ENCODE peak calls at places on chromosomes 4 and X, in seven cellular contexts. R, Q, H, I, V, M and A are unnamed samples.

GRCh38 chr4:15955670-15956069 is 7.3 kb downstream of the FGFBP2 start:
- DNase-seq in Q (no peak), M (no peak), R (no peak), I (no peak), V (no peak), H (no peak), A (no peak)

GRCh38 chr4:2786794-2787229 is 6.1 kb upstream of the SH3BP2 start:
- DNase-seq in I (no peak), R (no peak), M (no peak), V (no peak), H (no peak), Q (no peak), A (no peak)

GRCh38 chr4:39913466-39913865 is 64.2 kb downstream of the PDS5A start:
- DNase-seq in R (no peak), M (no peak), Q (no peak), V (no peak), I (no peak), H (no peak), A (no peak)

GRCh38 chrX:13258725-13259124 is 61.1 kb downstream of the ATXN3L start:
- DNase-seq in M (no peak), R (no peak), Q (no peak), H (no peak), I (no peak), V (no peak), A (no peak)

GRCh38 chrX:13742397-13743176 is 8.0 kb downstream of the OFD1 start:
- DNase-seq in M (peak; percentile 37), V (peak; percentile 13), Q (no peak), I (no peak), H (no peak), R (no peak), A (peak; percentile 8)

GRCh38 chr4:38069271-38069760 is 109.1 kb downstream of the PTTG2 start:
- DNase-seq in R (peak; percentile 38), M (peak; percentile 33), H (no peak), V (no peak), I (no peak), Q (no peak), A (peak; percentile 20)

GRCh38 chr4:168741281-168742173 is 244.7 kb downstream of the PALLD start:
- DNase-seq in H (no peak), M (no peak), I (no peak), Q (no peak), R (no peak), V (no peak), A (no peak)

GRCh38 chr4:905485-906214 is 26.5 kb downstream of the GAK start:
- DNase-seq in H (no peak), M (no peak), V (no peak), Q (no peak), R (no peak), I (no peak), A (no peak)

GRCh38 chrX:68989865-68990606 is 161.2 kb downstream of the EFNB1 start:
- DNase-seq in Q (peak; percentile 24), V (no peak), H (peak; percentile 51), I (no peak), R (peak; percentile 24), M (no peak), A (no peak)

GRCh38 chrX:41045960-41046567 is 39.2 kb upstream of the USP9X start:
- DNase-seq in R (no peak), Q (no peak), I (no peak), M (no peak), H (no peak), V (no peak), A (no peak)

GRCh38 chrX:40831750-40832149 is 96.4 kb upstream of the MED14 start:
- DNase-seq in R (no peak), M (no peak), I (no peak), V (no peak), H (no peak), Q (no peak), A (no peak)

GRCh38 chr4:8304827-8305695 is 35.5 kb downstream of the HTRA3 start:
- DNase-seq in V (no peak), M (no peak), R (no peak), H (no peak), I (no peak), Q (no peak), A (no peak)

GRCh38 chr4:175427751-175428150 is 384.3 kb downstream of the GPM6A start:
- DNase-seq in H (no peak), M (no peak), Q (no peak), I (no peak), V (no peak), R (no peak), A (no peak)